ENCODE peak calls at places on chromosomes 2 and 18, in four cellular contexts. One of them, this sample, is unnamed.

GRCh38 chr2:197972017-197972416 is 167.6 kb downstream of the PLCL1 start:
- DNase-seq in HepG2: no peak
- DNase-seq in K562: no peak
- DNase-seq in HCT116: no peak
- DNase-seq in this sample: no peak

GRCh38 chr2:174340400-174341300 is 5.9 kb downstream of the SP9 start:
- DNase-seq in HepG2: peak; percentile 41
- DNase-seq in K562: no peak
- DNase-seq in HCT116: no peak
- DNase-seq in this sample: no peak

GRCh38 chr2:161905389-161906046 is 168.5 kb downstream of the DPP4 start:
- DNase-seq in HepG2: peak; percentile 11
- DNase-seq in K562: no peak
- DNase-seq in HCT116: no peak
- DNase-seq in this sample: peak; percentile 62

GRCh38 chr18:42047721-42048120 is 92.7 kb downstream of the PIK3C3 start:
- DNase-seq in HepG2: peak; percentile 10
- DNase-seq in K562: no peak
- DNase-seq in HCT116: no peak
- DNase-seq in this sample: no peak

GRCh38 chr2:183059561-183059960 is 19.0 kb upstream of the DUSP19 start:
- DNase-seq in HepG2: no peak
- DNase-seq in K562: peak; percentile 35
- DNase-seq in HCT116: no peak
- DNase-seq in this sample: no peak

GRCh38 chr2:30915485-30915884 is 108.2 kb upstream of the CAPN13 start:
- DNase-seq in HepG2: peak; percentile 22
- DNase-seq in K562: no peak
- DNase-seq in HCT116: peak; percentile 7
- DNase-seq in this sample: no peak

GRCh38 chr2:85924522-85924921 is 35.7 kb upstream of the ST3GAL5 start:
- DNase-seq in HepG2: no peak
- DNase-seq in K562: no peak
- DNase-seq in HCT116: no peak
- DNase-seq in this sample: no peak

GRCh38 chr18:43919565-43919964 is 642.3 kb upstream of the SYT4 start:
- DNase-seq in HepG2: no peak
- DNase-seq in K562: no peak
- DNase-seq in HCT116: no peak
- DNase-seq in this sample: no peak

GRCh38 chr2:68730828-68731227 is 3.8 kb upstream of the ARHGAP25 start:
- DNase-seq in HepG2: no peak
- DNase-seq in K562: no peak
- DNase-seq in HCT116: no peak
- DNase-seq in this sample: no peak

GRCh38 chr2:191631754-191632153 is 46.2 kb upstream of the NABP1 start:
- DNase-seq in HepG2: peak; percentile 35
- DNase-seq in K562: no peak
- DNase-seq in HCT116: no peak
- DNase-seq in this sample: no peak

GRCh38 chr2:226124548-226125011 is 675.0 kb downstream of the IRS1 start:
- DNase-seq in HepG2: peak; percentile 56
- DNase-seq in K562: no peak
- DNase-seq in HCT116: peak; percentile 90
- DNase-seq in this sample: no peak

GRCh38 chr2:221477697-221478096 is 94.4 kb downstream of the EPHA4 start:
- DNase-seq in HepG2: no peak
- DNase-seq in K562: no peak
- DNase-seq in HCT116: no peak
- DNase-seq in this sample: no peak

GRCh38 chr2:182456784-182457183 is 29.9 kb upstream of the PDE1A start:
- DNase-seq in HepG2: no peak
- DNase-seq in K562: no peak
- DNase-seq in HCT116: no peak
- DNase-seq in this sample: no peak

GRCh38 chr2:218395826-218396687 is 3.6 kb upstream of the CTDSP1 start:
- DNase-seq in HepG2: peak; percentile 94
- DNase-seq in K562: peak; percentile 78
- DNase-seq in HCT116: peak; percentile 96
- DNase-seq in this sample: peak; percentile 84

GRCh38 chr2:172106128-172106961 is 3.6 kb upstream of the DLX2 start:
- DNase-seq in HepG2: peak; percentile 59
- DNase-seq in K562: no peak
- DNase-seq in HCT116: no peak
- DNase-seq in this sample: no peak

GRCh38 chr18:72922895-72923294 is 55.1 kb upstream of the NETO1 start:
- DNase-seq in HepG2: no peak
- DNase-seq in K562: no peak
- DNase-seq in HCT116: no peak
- DNase-seq in this sample: no peak

GRCh38 chr2:39568561-39569006 is 97.1 kb upstream of the TMEM178A start:
- DNase-seq in HepG2: peak; percentile 56
- DNase-seq in K562: no peak
- DNase-seq in HCT116: no peak
- DNase-seq in this sample: no peak

DNA sequence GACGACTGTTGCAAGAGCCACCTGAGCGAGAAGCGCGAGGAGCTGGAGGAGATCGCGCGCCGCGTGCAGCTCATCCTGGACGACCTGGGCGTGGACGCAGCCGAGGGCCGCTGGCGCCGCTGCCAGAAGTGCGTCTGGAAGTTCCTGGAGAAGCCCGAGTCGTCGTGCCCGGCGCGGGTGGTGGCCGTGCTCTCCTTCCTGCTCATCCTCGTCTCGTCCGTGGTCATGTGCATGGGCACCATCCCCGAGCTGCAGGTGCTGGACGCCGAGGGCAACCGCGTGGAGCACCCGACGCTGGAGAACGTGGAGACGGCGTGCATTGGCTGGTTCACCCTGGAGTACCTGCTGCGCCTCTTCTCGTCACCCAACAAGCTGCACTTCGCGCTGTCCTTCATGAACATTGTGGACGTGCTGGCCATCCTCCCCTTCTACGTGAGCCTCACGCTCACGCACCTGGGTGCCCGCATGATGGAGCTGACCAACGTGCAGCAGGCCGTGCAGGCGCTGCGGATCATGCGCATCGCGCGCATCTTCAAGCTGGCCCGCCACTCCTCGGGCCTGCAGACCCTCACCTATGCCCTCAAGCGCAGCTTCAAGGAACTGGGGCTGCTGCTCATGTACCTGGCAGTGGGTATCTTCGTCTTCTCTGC is 1.2 kb downstream of the KCNF1 start:
- DNase-seq in HepG2: no peak
- DNase-seq in K562: no peak
- DNase-seq in HCT116: no peak
- DNase-seq in this sample: no peak
- TF ChIP-seq EZH2 in HepG2: no peak
- TF ChIP-seq EZH2 in K562: no peak
- TF ChIP-seq EZH2 in HCT116: no peak
- TF ChIP-seq EZH2 in this sample: no peak

DNA sequence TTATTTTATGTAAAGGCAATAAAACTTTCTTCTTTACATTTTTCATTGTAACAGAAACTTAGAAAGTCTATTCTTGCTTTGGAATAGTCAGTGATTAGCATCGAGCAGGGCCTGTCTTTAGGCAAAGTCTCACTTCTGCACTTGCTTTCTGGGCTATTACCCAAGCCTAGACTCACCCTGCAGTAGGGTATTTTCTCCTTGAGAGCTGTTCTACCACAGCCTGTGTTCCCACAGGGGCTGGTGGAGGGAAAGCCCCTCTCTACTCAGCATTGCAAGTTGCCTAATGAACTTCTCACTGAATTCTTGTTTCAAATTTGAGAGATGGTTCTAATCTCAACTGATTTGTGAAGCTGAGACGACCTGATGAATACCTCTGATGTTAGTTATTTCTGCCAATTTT is 111.7 kb upstream of the KLHL14 start:
- DNase-seq in HepG2: no peak
- DNase-seq in K562: no peak
- DNase-seq in HCT116: no peak
- DNase-seq in this sample: no peak
- TF ChIP-seq ZBTB33 in HepG2: no peak
- TF ChIP-seq ZBTB33 in K562: no peak
- TF ChIP-seq ZBTB33 in HCT116: no peak
- TF ChIP-seq ZBTB33 in this sample: no peak

GRCh38 chr18:62964432-62964831 is 249.1 kb downstream of the PHLPP1 start:
- DNase-seq in HepG2: no peak
- DNase-seq in K562: no peak
- DNase-seq in HCT116: no peak
- DNase-seq in this sample: no peak
- TF ChIP-seq EZH2 in HepG2: no peak
- TF ChIP-seq EZH2 in K562: no peak
- TF ChIP-seq EZH2 in HCT116: no peak
- TF ChIP-seq EZH2 in this sample: no peak

GRCh38 chr18:23573948-23574431 is 12.3 kb downstream of the NPC1 start:
- DNase-seq in HepG2: no peak
- DNase-seq in K562: no peak
- DNase-seq in HCT116: no peak
- DNase-seq in this sample: no peak
- TF ChIP-seq ZBTB33 in HepG2: no peak
- TF ChIP-seq ZBTB33 in K562: no peak
- TF ChIP-seq ZBTB33 in HCT116: no peak
- TF ChIP-seq ZBTB33 in this sample: no peak

GRCh38 chr2:72919414-72920316 is 2.3 kb downstream of the EMX1 start:
- DNase-seq in HepG2: no peak
- DNase-seq in K562: no peak
- DNase-seq in HCT116: no peak
- DNase-seq in this sample: no peak

GRCh38 chr2:72915907-72916742 is 1.2 kb upstream of the EMX1 start:
- DNase-seq in HepG2: peak; percentile 60
- DNase-seq in K562: peak; percentile 71
- DNase-seq in HCT116: no peak
- DNase-seq in this sample: no peak

GRCh38 chr2:72916743-72917137 is 579 bp upstream of the EMX1 start:
- DNase-seq in HepG2: no peak
- DNase-seq in K562: no peak
- DNase-seq in HCT116: no peak
- DNase-seq in this sample: no peak

GRCh38 chr2:72917138-72917874 is at the start of gene EMX1:
- DNase-seq in HepG2: peak; percentile 60
- DNase-seq in K562: peak; percentile 95
- DNase-seq in HCT116: peak; percentile 60
- DNase-seq in this sample: no peak

GRCh38 chr2:72917875-72918660 is 749 bp downstream of the EMX1 start:
- DNase-seq in HepG2: no peak
- DNase-seq in K562: no peak
- DNase-seq in HCT116: no peak
- DNase-seq in this sample: no peak
- TF ChIP-seq EZH2 in HepG2: peak; percentile 57
- TF ChIP-seq EZH2 in K562: no peak
- TF ChIP-seq EZH2 in HCT116: no peak
- TF ChIP-seq EZH2 in this sample: no peak

GRCh38 chr2:44822174-44822573 is 119.3 kb upstream of the SIX3 start:
- DNase-seq in HepG2: no peak
- DNase-seq in K562: no peak
- DNase-seq in HCT116: no peak
- DNase-seq in this sample: no peak

GRCh38 chr2:44817673-44818335 is 123.7 kb upstream of the SIX3 start:
- DNase-seq in HepG2: no peak
- DNase-seq in K562: no peak
- DNase-seq in HCT116: no peak
- DNase-seq in this sample: no peak

GRCh38 chr2:44817256-44817655 is 124.2 kb upstream of the SIX3 start:
- DNase-seq in HepG2: no peak
- DNase-seq in K562: no peak
- DNase-seq in HCT116: no peak
- DNase-seq in this sample: no peak

GRCh38 chr2:44821500-44821899 is 120.0 kb upstream of the SIX3 start:
- DNase-seq in HepG2: no peak
- DNase-seq in K562: no peak
- DNase-seq in HCT116: no peak
- DNase-seq in this sample: no peak

GRCh38 chr2:44819061-44819460 is 122.4 kb upstream of the SIX3 start:
- DNase-seq in HepG2: no peak
- DNase-seq in K562: no peak
- DNase-seq in HCT116: no peak
- DNase-seq in this sample: no peak
- TF ChIP-seq ZBTB33 in HepG2: no peak
- TF ChIP-seq ZBTB33 in K562: no peak
- TF ChIP-seq ZBTB33 in HCT116: no peak
- TF ChIP-seq ZBTB33 in this sample: no peak

GRCh38 chr2:104866122-104866864 is 12.4 kb downstream of the POU3F3 start:
- DNase-seq in HepG2: no peak
- DNase-seq in K562: no peak
- DNase-seq in HCT116: no peak
- DNase-seq in this sample: no peak
- TF ChIP-seq EZH2 in HepG2: no peak
- TF ChIP-seq EZH2 in K562: no peak
- TF ChIP-seq EZH2 in HCT116: no peak
- TF ChIP-seq EZH2 in this sample: no peak

This sample was measured in GM12878.